ENCODE peak calls at places on chromosomes 2 and 18, in six cellular contexts. One of them, this sample, is unnamed.

GRCh38 chr2:170869036-170869435 is 52.3 kb downstream of the GAD1 start:
- DNase-seq in activated CD4-positive, alpha-beta T cell treated with anti-CD3 and anti-CD28 coated beads, Interleukin-2, amount 50 U/mL, for 1 hour: no peak
- DNase-seq in NCI-H460: no peak
- DNase-seq in fibroblast of lung: no peak
- DNase-seq in aorta: no peak
- DNase-seq in prostate gland: no peak
- DNase-seq in this sample: no peak

GRCh38 chr2:219638217-219638947 is 11.0 kb downstream of the SLC4A3 start:
- DNase-seq in prostate gland: no peak
- DNase-seq in fibroblast of lung: no peak
- DNase-seq in NCI-H460: no peak
- DNase-seq in aorta: no peak
- DNase-seq in activated CD4-positive, alpha-beta T cell treated with anti-CD3 and anti-CD28 coated beads, Interleukin-2, amount 50 U/mL, for 1 hour: no peak
- DNase-seq in this sample: peak; percentile 48

GRCh38 chr2:3483227-3483985 is 35.9 kb downstream of the ADI1 start:
- DNase-seq in prostate gland: peak; percentile 52
- DNase-seq in fibroblast of lung: peak; percentile 91
- DNase-seq in activated CD4-positive, alpha-beta T cell treated with anti-CD3 and anti-CD28 coated beads, Interleukin-2, amount 50 U/mL, for 1 hour: no peak
- DNase-seq in aorta: peak; percentile 74
- DNase-seq in NCI-H460: no peak
- DNase-seq in this sample: no peak

GRCh38 chr18:11320981-11321380 is 171.6 kb upstream of the PIEZO2 start:
- DNase-seq in activated CD4-positive, alpha-beta T cell treated with anti-CD3 and anti-CD28 coated beads, Interleukin-2, amount 50 U/mL, for 1 hour: no peak
- DNase-seq in prostate gland: no peak
- DNase-seq in aorta: no peak
- DNase-seq in fibroblast of lung: peak; percentile 55
- DNase-seq in NCI-H460: no peak
- DNase-seq in this sample: no peak

GRCh38 chr2:234679766-234680687 is 183.1 kb upstream of the ARL4C start:
- DNase-seq in aorta: peak; percentile 89
- DNase-seq in fibroblast of lung: peak; percentile 99
- DNase-seq in prostate gland: no peak
- DNase-seq in NCI-H460: peak; percentile 79
- DNase-seq in activated CD4-positive, alpha-beta T cell treated with anti-CD3 and anti-CD28 coated beads, Interleukin-2, amount 50 U/mL, for 1 hour: no peak
- DNase-seq in this sample: peak; percentile 20

GRCh38 chr18:61602836-61603235 is 269.6 kb downstream of the CDH20 start:
- DNase-seq in prostate gland: no peak
- DNase-seq in fibroblast of lung: no peak
- DNase-seq in NCI-H460: no peak
- DNase-seq in aorta: no peak
- DNase-seq in activated CD4-positive, alpha-beta T cell treated with anti-CD3 and anti-CD28 coated beads, Interleukin-2, amount 50 U/mL, for 1 hour: no peak
- DNase-seq in this sample: no peak

GRCh38 chr2:171523969-171524401 is 1.7 kb downstream of the CYBRD1 start:
- DNase-seq in NCI-H460: peak; percentile 78
- DNase-seq in activated CD4-positive, alpha-beta T cell treated with anti-CD3 and anti-CD28 coated beads, Interleukin-2, amount 50 U/mL, for 1 hour: no peak
- DNase-seq in prostate gland: peak; percentile 44
- DNase-seq in aorta: no peak
- DNase-seq in fibroblast of lung: peak; percentile 35
- DNase-seq in this sample: peak; percentile 13

GRCh38 chr2:184597571-184597980 is 753 bp upstream of the ZNF804A start:
- DNase-seq in fibroblast of lung: peak; percentile 71
- DNase-seq in activated CD4-positive, alpha-beta T cell treated with anti-CD3 and anti-CD28 coated beads, Interleukin-2, amount 50 U/mL, for 1 hour: no peak
- DNase-seq in NCI-H460: no peak
- DNase-seq in prostate gland: no peak
- DNase-seq in aorta: peak; percentile 43
- DNase-seq in this sample: no peak

GRCh38 chr2:41199320-41199719 is 747.4 kb upstream of the SLC8A1 start:
- DNase-seq in prostate gland: no peak
- DNase-seq in aorta: no peak
- DNase-seq in NCI-H460: no peak
- DNase-seq in activated CD4-positive, alpha-beta T cell treated with anti-CD3 and anti-CD28 coated beads, Interleukin-2, amount 50 U/mL, for 1 hour: no peak
- DNase-seq in fibroblast of lung: no peak
- DNase-seq in this sample: no peak

GRCh38 chr2:174892546-174892945 is 112.6 kb downstream of the CHN1 start:
- DNase-seq in aorta: no peak
- DNase-seq in NCI-H460: peak; percentile 85
- DNase-seq in prostate gland: no peak
- DNase-seq in fibroblast of lung: no peak
- DNase-seq in activated CD4-positive, alpha-beta T cell treated with anti-CD3 and anti-CD28 coated beads, Interleukin-2, amount 50 U/mL, for 1 hour: no peak
- DNase-seq in this sample: no peak

GRCh38 chr2:170812716-170813585 is 3.7 kb upstream of the GAD1 start:
- DNase-seq in prostate gland: peak; percentile 79
- DNase-seq in fibroblast of lung: peak; percentile 93
- DNase-seq in aorta: no peak
- DNase-seq in NCI-H460: peak; percentile 83
- DNase-seq in activated CD4-positive, alpha-beta T cell treated with anti-CD3 and anti-CD28 coated beads, Interleukin-2, amount 50 U/mL, for 1 hour: no peak
- DNase-seq in this sample: peak; percentile 60

GRCh38 chr2:26612522-26613240 is 28.5 kb downstream of the CIB4 start:
- DNase-seq in aorta: no peak
- DNase-seq in activated CD4-positive, alpha-beta T cell treated with anti-CD3 and anti-CD28 coated beads, Interleukin-2, amount 50 U/mL, for 1 hour: no peak
- DNase-seq in fibroblast of lung: no peak
- DNase-seq in NCI-H460: no peak
- DNase-seq in prostate gland: no peak
- DNase-seq in this sample: no peak

GRCh38 chr2:204491528-204491927 is 53.7 kb upstream of the PARD3B start:
- DNase-seq in aorta: no peak
- DNase-seq in NCI-H460: no peak
- DNase-seq in fibroblast of lung: no peak
- DNase-seq in activated CD4-positive, alpha-beta T cell treated with anti-CD3 and anti-CD28 coated beads, Interleukin-2, amount 50 U/mL, for 1 hour: no peak
- DNase-seq in prostate gland: no peak
- DNase-seq in this sample: no peak

GRCh38 chr2:117500721-117501120 is 313.8 kb upstream of the DDX18 start:
- DNase-seq in aorta: no peak
- DNase-seq in prostate gland: no peak
- DNase-seq in NCI-H460: no peak
- DNase-seq in activated CD4-positive, alpha-beta T cell treated with anti-CD3 and anti-CD28 coated beads, Interleukin-2, amount 50 U/mL, for 1 hour: no peak
- DNase-seq in fibroblast of lung: no peak
- DNase-seq in this sample: no peak

GRCh38 chr18:34075963-34076860 is 148.5 kb downstream of the NOL4 start:
- DNase-seq in prostate gland: no peak
- DNase-seq in aorta: no peak
- DNase-seq in activated CD4-positive, alpha-beta T cell treated with anti-CD3 and anti-CD28 coated beads, Interleukin-2, amount 50 U/mL, for 1 hour: no peak
- DNase-seq in fibroblast of lung: no peak
- DNase-seq in NCI-H460: no peak
- DNase-seq in this sample: no peak

GRCh38 chr2:199509401-199509800 is 51.7 kb upstream of the SATB2 start:
- DNase-seq in fibroblast of lung: no peak
- DNase-seq in aorta: no peak
- DNase-seq in prostate gland: no peak
- DNase-seq in NCI-H460: no peak
- DNase-seq in activated CD4-positive, alpha-beta T cell treated with anti-CD3 and anti-CD28 coated beads, Interleukin-2, amount 50 U/mL, for 1 hour: no peak
- DNase-seq in this sample: no peak

GRCh38 chr18:10938241-10938640 is 211.1 kb downstream of the PIEZO2 start:
- DNase-seq in prostate gland: no peak
- DNase-seq in fibroblast of lung: no peak
- DNase-seq in activated CD4-positive, alpha-beta T cell treated with anti-CD3 and anti-CD28 coated beads, Interleukin-2, amount 50 U/mL, for 1 hour: no peak
- DNase-seq in NCI-H460: no peak
- DNase-seq in aorta: no peak
- DNase-seq in this sample: no peak

GRCh38 chr2:10817413-10817812 is 4.8 kb upstream of the PDIA6 start:
- DNase-seq in prostate gland: no peak
- DNase-seq in NCI-H460: no peak
- DNase-seq in activated CD4-positive, alpha-beta T cell treated with anti-CD3 and anti-CD28 coated beads, Interleukin-2, amount 50 U/mL, for 1 hour: peak; percentile 21
- DNase-seq in fibroblast of lung: no peak
- DNase-seq in aorta: no peak
- DNase-seq in this sample: peak; percentile 53

GRCh38 chr18:10230072-10230471 is 224.4 kb upstream of the APCDD1 start:
- DNase-seq in aorta: no peak
- DNase-seq in prostate gland: no peak
- DNase-seq in fibroblast of lung: peak; percentile 88
- DNase-seq in NCI-H460: peak; percentile 9
- DNase-seq in activated CD4-positive, alpha-beta T cell treated with anti-CD3 and anti-CD28 coated beads, Interleukin-2, amount 50 U/mL, for 1 hour: no peak
- DNase-seq in this sample: no peak

GRCh38 chr2:179849719-179850118 is 11.7 kb downstream of the ZNF385B start:
- DNase-seq in prostate gland: no peak
- DNase-seq in NCI-H460: no peak
- DNase-seq in aorta: no peak
- DNase-seq in activated CD4-positive, alpha-beta T cell treated with anti-CD3 and anti-CD28 coated beads, Interleukin-2, amount 50 U/mL, for 1 hour: no peak
- DNase-seq in fibroblast of lung: no peak
- DNase-seq in this sample: no peak

GRCh38 chr2:221750317-221750716 is 178.2 kb upstream of the EPHA4 start:
- DNase-seq in NCI-H460: no peak
- DNase-seq in prostate gland: no peak
- DNase-seq in aorta: no peak
- DNase-seq in activated CD4-positive, alpha-beta T cell treated with anti-CD3 and anti-CD28 coated beads, Interleukin-2, amount 50 U/mL, for 1 hour: no peak
- DNase-seq in fibroblast of lung: peak; percentile 9
- DNase-seq in this sample: no peak

GRCh38 chr2:227822416-227823003 is 8.9 kb downstream of the CCL20 start:
- DNase-seq in activated CD4-positive, alpha-beta T cell treated with anti-CD3 and anti-CD28 coated beads, Interleukin-2, amount 50 U/mL, for 1 hour: no peak
- DNase-seq in aorta: no peak
- DNase-seq in prostate gland: no peak
- DNase-seq in fibroblast of lung: no peak
- DNase-seq in NCI-H460: no peak
- DNase-seq in this sample: no peak

GRCh38 chr18:79571221-79572092 is 108.1 kb upstream of the CTDP1 start:
- DNase-seq in prostate gland: no peak
- DNase-seq in aorta: peak; percentile 44
- DNase-seq in NCI-H460: no peak
- DNase-seq in activated CD4-positive, alpha-beta T cell treated with anti-CD3 and anti-CD28 coated beads, Interleukin-2, amount 50 U/mL, for 1 hour: no peak
- DNase-seq in fibroblast of lung: no peak
- DNase-seq in this sample: no peak

GRCh38 chr2:121475811-121476571 is 54.7 kb upstream of the RNU4ATAC start:
- DNase-seq in prostate gland: no peak
- DNase-seq in activated CD4-positive, alpha-beta T cell treated with anti-CD3 and anti-CD28 coated beads, Interleukin-2, amount 50 U/mL, for 1 hour: no peak
- DNase-seq in NCI-H460: no peak
- DNase-seq in fibroblast of lung: no peak
- DNase-seq in aorta: no peak
- DNase-seq in this sample: no peak

GRCh38 chr2:9188823-9189222 is 17.8 kb upstream of the ASAP2 start:
- DNase-seq in fibroblast of lung: no peak
- DNase-seq in activated CD4-positive, alpha-beta T cell treated with anti-CD3 and anti-CD28 coated beads, Interleukin-2, amount 50 U/mL, for 1 hour: no peak
- DNase-seq in aorta: no peak
- DNase-seq in NCI-H460: no peak
- DNase-seq in prostate gland: no peak
- DNase-seq in this sample: no peak

GRCh38 chr2:96118698-96119388 is 2.5 kb upstream of the ADRA2B start:
- DNase-seq in fibroblast of lung: no peak
- DNase-seq in activated CD4-positive, alpha-beta T cell treated with anti-CD3 and anti-CD28 coated beads, Interleukin-2, amount 50 U/mL, for 1 hour: no peak
- DNase-seq in aorta: peak; percentile 56
- DNase-seq in prostate gland: no peak
- DNase-seq in NCI-H460: no peak
- DNase-seq in this sample: no peak

GRCh38 chr2:39743170-39743851 is 35.7 kb downstream of the THUMPD2 start:
- DNase-seq in activated CD4-positive, alpha-beta T cell treated with anti-CD3 and anti-CD28 coated beads, Interleukin-2, amount 50 U/mL, for 1 hour: no peak
- DNase-seq in fibroblast of lung: peak; percentile 39
- DNase-seq in prostate gland: no peak
- DNase-seq in NCI-H460: no peak
- DNase-seq in aorta: no peak
- DNase-seq in this sample: no peak

GRCh38 chr2:219350938-219351280 is 18.4 kb upstream of the RESP18 start:
- DNase-seq in activated CD4-positive, alpha-beta T cell treated with anti-CD3 and anti-CD28 coated beads, Interleukin-2, amount 50 U/mL, for 1 hour: no peak
- DNase-seq in fibroblast of lung: no peak
- DNase-seq in prostate gland: no peak
- DNase-seq in aorta: no peak
- DNase-seq in NCI-H460: no peak
- DNase-seq in this sample: no peak

GRCh38 chr2:149427371-149427770 is 97.0 kb downstream of the LYPD6 start:
- DNase-seq in fibroblast of lung: no peak
- DNase-seq in aorta: no peak
- DNase-seq in prostate gland: no peak
- DNase-seq in activated CD4-positive, alpha-beta T cell treated with anti-CD3 and anti-CD28 coated beads, Interleukin-2, amount 50 U/mL, for 1 hour: no peak
- DNase-seq in NCI-H460: no peak
- DNase-seq in this sample: no peak

This sample was measured in Calu3.